ENCODE peak calls at places on chromosomes 11 and 22, in four cellular contexts. Z is hepatocyte, L is epithelial cell of esophagus, K is stomach. X is an unnamed sample.

GRCh38 chr11:112620621-112621394 is 340.4 kb upstream of the NCAM1 start:
- DNase-seq in Z (peak; percentile 32), L (peak; percentile 97), K (no peak), X (no peak)

GRCh38 chr11:108788565-108789199 is 123.8 kb downstream of the DDX10 start:
- DNase-seq in K (no peak), L (peak; percentile 50), Z (peak; percentile 7), X (no peak)

GRCh38 chr22:11042116-11042515 is 4485.9 kb upstream of the OR11H1 start:
- DNase-seq in Z (peak; percentile 6), K (no peak), L (no peak), X (no peak)

GRCh38 chr22:47188337-47189055 is 426.0 kb downstream of the TBC1D22A start:
- DNase-seq in K (no peak), L (no peak), Z (no peak), X (no peak)

GRCh38 chr11:1570896-1571759 is 943 bp downstream of the DUSP8 start:
- DNase-seq in L (no peak), K (no peak), Z (peak; percentile 70), X (no peak)

GRCh38 chr11:50098186-50098725 is 65.6 kb downstream of the OR4C45 start:
- DNase-seq in K (no peak), Z (no peak), L (peak; percentile 23), X (no peak)

GRCh38 chr11:55474321-55474720 is 79.9 kb upstream of the OR4C15 start:
- DNase-seq in L (no peak), K (no peak), Z (no peak), X (no peak)

GRCh38 chr11:944711-945470 is 19.2 kb downstream of the AP2A2 start:
- DNase-seq in L (no peak), K (no peak), Z (no peak), X (no peak)

GRCh38 chr11:120563698-120564572 is 52.4 kb downstream of the GRIK4 start:
- DNase-seq in K (no peak), Z (peak; percentile 71), L (no peak), X (no peak)

GRCh38 chr22:24697671-24698082 is 76.8 kb downstream of the PIWIL3 start:
- DNase-seq in L (peak; percentile 23), K (peak; percentile 79), Z (no peak), X (no peak)

GRCh38 chr11:76665921-76666351 is 4.6 kb downstream of the LRRC32 start:
- DNase-seq in Z (no peak), L (no peak), K (no peak), X (no peak)

GRCh38 chr11:67572747-67573419 is 10.7 kb upstream of the GSTP1 start:
- DNase-seq in Z (peak; percentile 84), K (peak; percentile 79), L (peak; percentile 71), X (no peak)

GRCh38 chr11:131910491-131911387 is 540.3 kb downstream of the NTM start:
- DNase-seq in Z (peak; percentile 23), L (peak; percentile 55), K (no peak), X (no peak)

GRCh38 chr22:30801695-30802094 is 107.0 kb downstream of the OSBP2 start:
- DNase-seq in K (no peak), Z (no peak), L (no peak), X (no peak)

GRCh38 chr22:30806391-30806861 is 111.8 kb downstream of the OSBP2 start:
- DNase-seq in K (no peak), Z (no peak), L (peak; percentile 79), X (no peak)

GRCh38 chr22:30803679-30804078 is 109.0 kb downstream of the OSBP2 start:
- DNase-seq in Z (no peak), L (no peak), K (no peak), X (no peak)

GRCh38 chr22:30804626-30805025 is 110.0 kb downstream of the OSBP2 start:
- DNase-seq in L (no peak), K (no peak), Z (no peak), X (no peak)

GRCh38 chr22:30802202-30803166 is 107.8 kb downstream of the OSBP2 start:
- DNase-seq in L (peak; percentile 94), K (peak; percentile 90), Z (peak; percentile 96), X (no peak)
- TF ChIP-seq CTCF in L (peak; percentile 24), K (peak; percentile 44), Z (peak; percentile 6), X (no peak)

GRCh38 chr22:17706451-17706900 is 67.8 kb downstream of the BID start:
- DNase-seq in K (peak; percentile 28), Z (peak; percentile 77), L (peak; percentile 93), X (peak; percentile 79)

GRCh38 chr22:17703811-17704210 is 65.3 kb downstream of the BCL2L13 start:
- DNase-seq in K (no peak), Z (no peak), L (no peak), X (no peak)

GRCh38 chr22:17707526-17707925 is 66.7 kb downstream of the BID start:
- DNase-seq in L (no peak), K (no peak), Z (no peak), X (no peak)

GRCh38 chr22:17706947-17707346 is 67.3 kb downstream of the BID start:
- DNase-seq in Z (no peak), L (no peak), K (no peak), X (no peak)

DNA sequence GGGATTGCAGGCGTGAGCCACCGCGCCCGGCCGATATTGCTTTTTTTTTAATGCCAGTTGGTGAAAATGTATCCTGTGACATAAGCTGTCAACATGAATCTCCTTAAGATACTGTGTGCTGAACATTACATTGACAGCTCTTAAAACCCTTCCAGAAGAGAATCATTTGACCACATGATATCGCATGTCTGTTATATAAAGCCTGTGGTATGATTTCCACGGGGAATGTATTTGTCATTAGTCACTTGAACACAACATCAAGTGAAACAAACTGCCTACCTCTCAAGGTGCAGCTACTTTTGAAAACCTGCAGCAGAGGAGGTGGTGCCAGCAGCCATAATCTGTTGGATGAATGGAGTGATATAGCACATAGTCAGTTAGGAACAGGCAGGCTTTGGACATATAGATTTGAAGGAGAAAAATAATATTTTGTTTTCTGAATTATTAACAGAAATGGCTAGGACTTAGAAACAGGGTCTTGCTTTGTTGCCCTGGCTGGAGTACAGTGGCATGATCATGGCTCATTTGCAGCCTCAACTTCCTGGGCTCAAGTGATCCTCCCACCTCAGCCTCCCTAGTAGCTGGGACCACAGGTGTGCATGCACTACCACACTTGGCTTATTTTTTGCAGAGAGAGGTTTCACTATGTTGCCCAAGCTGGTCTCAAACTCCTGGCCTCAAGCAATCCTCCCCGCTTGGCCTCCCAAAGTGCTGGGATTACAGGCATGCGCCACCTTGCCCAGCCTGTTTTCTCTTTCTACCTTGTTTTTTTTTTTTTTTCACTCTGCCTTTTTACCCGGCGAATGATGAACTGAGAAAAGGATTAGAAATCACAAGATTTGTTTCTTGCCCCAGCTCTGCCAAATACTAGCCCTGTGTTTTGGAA is 67.3 kb downstream of the BCL2L13 start:
- DNase-seq in L (peak; percentile 54), Z (no peak), K (no peak), X (peak; percentile 12)
- H3K4me3 ChIP-seq in L (no peak overlapping the region), Z (no peak overlapping the region), K (peak overlapping the region; percentile 26), X (no peak overlapping the region)

GRCh38 chr11:72856551-72857342 is 42.5 kb downstream of the ATG16L2 start:
- DNase-seq in K (no peak), Z (no peak), L (no peak), X (no peak)
- TF ChIP-seq CTCF in K (no peak), Z (peak; percentile 8), L (peak; percentile 2), X (no peak)

DNA sequence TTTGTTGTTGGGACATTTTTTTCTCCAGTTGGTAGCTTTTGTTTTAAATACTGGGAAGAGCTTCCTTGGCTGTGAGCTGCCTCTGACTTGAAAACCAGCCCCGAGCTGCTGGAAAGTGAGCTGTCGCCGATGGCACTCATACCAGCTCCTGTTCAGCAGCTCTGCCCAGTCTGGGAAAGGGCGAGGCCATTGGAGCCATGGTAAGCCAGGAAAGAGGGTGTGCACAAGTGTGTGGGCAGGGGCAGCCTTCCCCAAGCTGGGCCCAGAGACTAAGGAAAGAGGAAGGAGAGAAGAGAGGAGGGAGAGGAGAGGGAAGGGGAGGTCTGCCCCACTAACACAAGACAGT is 3.2 kb upstream of the FLI1 start:
- DNase-seq in K (no peak), L (peak; percentile 54), Z (no peak), X (no peak)
- H3K4me3 ChIP-seq in K (no peak overlapping the region), L (no peak overlapping the region), Z (no peak overlapping the region), X (no peak overlapping the region)

GRCh38 chr11:11478687-11479086 is 125.6 kb upstream of the CSNK2A3 start:
- DNase-seq in Z (no peak), L (no peak), K (no peak), X (no peak)
- TF ChIP-seq CTCF in Z (no peak), L (no peak), K (no peak), X (peak; percentile 8)

DNA sequence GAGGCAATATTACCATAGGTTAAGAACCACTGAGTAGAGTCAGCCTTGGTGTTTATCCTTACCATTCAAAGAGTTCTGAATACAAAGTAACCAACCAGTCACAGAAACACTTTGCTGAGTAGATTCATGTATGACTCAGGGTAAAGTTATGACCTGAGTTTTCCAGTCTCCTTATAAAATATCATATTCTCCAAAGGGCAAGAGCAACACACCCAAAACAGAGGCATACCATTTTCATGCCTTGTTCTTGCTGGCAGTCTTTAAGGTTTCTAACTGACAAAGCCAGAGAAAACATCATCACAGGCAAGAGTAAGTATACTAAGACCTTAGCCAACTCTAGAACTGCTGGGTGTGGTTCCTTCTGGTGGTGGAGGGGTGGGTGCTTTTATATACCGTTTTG is 3.2 kb downstream of the ATL3 start:
- DNase-seq in K (no peak), L (peak; percentile 91), Z (peak; percentile 31), X (no peak)
- H3K4me3 ChIP-seq in K (no peak overlapping the region), L (no peak overlapping the region), Z (no peak overlapping the region), X (no peak overlapping the region)

X was measured in GM12864.